ENCODE peak calls at places on chromosomes 7 and 10, in five cellular contexts. M, A, N, L and J are unnamed samples.

GRCh38 chr7:150970424-150970823 is 7.7 kb downstream of the KCNH2 start:
- DNase-seq in A (no peak), M (no peak), N (no peak), L (no peak), J (no peak)

GRCh38 chr7:13411641-13412040 is 577.8 kb downstream of the ETV1 start:
- DNase-seq in L (no peak), N (no peak), A (no peak), M (no peak), J (no peak)

GRCh38 chr7:5237286-5237685 is 45.5 kb upstream of the SLC29A4 start:
- DNase-seq in N (peak; percentile 73), M (no peak), L (peak; percentile 30), A (no peak), J (peak; percentile 20)

GRCh38 chr10:132329565-132330485 is 2.2 kb upstream of the LRRC27 start:
- DNase-seq in M (no peak), A (no peak), N (no peak), L (no peak), J (peak; percentile 66)

GRCh38 chr7:4178416-4178815 is 503.7 kb upstream of the FOXK1 start:
- DNase-seq in A (no peak), L (no peak), N (no peak), M (no peak), J (no peak)

GRCh38 chr10:97571622-97572021 is 957 bp upstream of the ANKRD2 start:
- DNase-seq in M (no peak), A (no peak), L (no peak), N (no peak), J (no peak)

GRCh38 chr7:142463401-142463850 is 205.6 kb upstream of the PRSS58 start:
- DNase-seq in M (no peak), N (no peak), L (no peak), A (no peak), J (no peak)

GRCh38 chr10:86062647-86063145 is 303.9 kb downstream of the GRID1 start:
- DNase-seq in A (no peak), N (no peak), M (no peak), L (no peak), J (no peak)

GRCh38 chr7:139749545-139749944 is 28.3 kb downstream of the HIPK2 start:
- DNase-seq in N (no peak), A (no peak), M (no peak), L (no peak), J (no peak)

GRCh38 chr7:112423987-112424386 is 26.3 kb upstream of the IFRD1 start:
- DNase-seq in A (no peak), L (no peak), N (no peak), M (no peak), J (no peak)

GRCh38 chr10:69641261-69641980 is 11.4 kb downstream of the FAM241B start:
- DNase-seq in M (no peak), A (no peak), N (no peak), L (no peak), J (no peak)

GRCh38 chr7:36109013-36109627 is 43.9 kb upstream of the EEPD1 start:
- DNase-seq in A (no peak), L (no peak), N (no peak), M (no peak), J (no peak)

GRCh38 chr10:33483124-33483794 is 148.8 kb upstream of the NRP1 start:
- DNase-seq in L (no peak), M (no peak), N (no peak), A (no peak), J (no peak)

GRCh38 chr10:44975487-44976331 is 2.9 kb downstream of the DEPP1 start:
- DNase-seq in M (no peak), A (peak; percentile 59), L (no peak), N (no peak), J (no peak)

GRCh38 chr10:126373137-126373536 is 15.1 kb downstream of the ADAM12 start:
- DNase-seq in A (no peak), L (no peak), M (no peak), N (no peak), J (no peak)

GRCh38 chr10:78875932-78876331 is 192.8 kb upstream of the ZMIZ1 start:
- DNase-seq in M (no peak), L (no peak), N (no peak), A (no peak), J (no peak)

GRCh38 chr7:111517441-111518037 is 44.8 kb downstream of the IMMP2L start:
- DNase-seq in M (no peak), L (no peak), A (no peak), N (no peak), J (no peak)

GRCh38 chr10:118300266-118300665 is 41.9 kb downstream of the FAM204A start:
- DNase-seq in M (no peak), A (no peak), N (no peak), L (no peak), J (no peak)

GRCh38 chr10:61882621-61883375 is 18.7 kb upstream of the ARID5B start:
- DNase-seq in A (no peak), N (no peak), L (no peak), M (no peak), J (peak; percentile 45)

GRCh38 chr10:23754179-23754578 is 315.3 kb downstream of the OTUD1 start:
- DNase-seq in A (no peak), M (no peak), L (no peak), N (no peak), J (no peak)

GRCh38 chr10:79046991-79047874 is 21.5 kb upstream of the ZMIZ1 start:
- DNase-seq in L (no peak), A (no peak), M (no peak), N (peak; percentile 49), J (no peak)

GRCh38 chr10:124224331-124225028 is 131.1 kb upstream of the CHST15 start:
- DNase-seq in N (no peak), M (no peak), A (no peak), L (no peak), J (peak; percentile 11)

GRCh38 chr10:110005716-110006115 is 2.1 kb upstream of the ADD3 start:
- DNase-seq in N (no peak), A (no peak), L (peak; percentile 82), M (no peak), J (peak; percentile 68)

GRCh38 chr7:121275204-121275603 is 53.6 kb upstream of the WNT16 start:
- DNase-seq in L (no peak), M (no peak), N (no peak), A (no peak), J (no peak)

GRCh38 chr10:62815373-62816111 is 624 bp downstream of the EGR2 start:
- DNase-seq in M (no peak), N (peak; percentile 54), A (no peak), L (no peak), J (no peak)

GRCh38 chr10:58157076-58157766 is 110.5 kb downstream of the IPMK start:
- DNase-seq in M (no peak), A (no peak), L (peak; percentile 96), N (no peak), J (peak; percentile 92)

GRCh38 chr7:157362729-157363128 is 25.9 kb downstream of the DNAJB6 start:
- DNase-seq in N (no peak), A (no peak), M (no peak), L (no peak), J (no peak)

GRCh38 chr10:22606164-22606614 is 108.2 kb downstream of the PIP4K2A start:
- DNase-seq in M (peak; percentile 74), N (peak; percentile 63), L (no peak), A (no peak), J (peak; percentile 35)

GRCh38 chr10:77162697-77163096 is 474.9 kb downstream of the KCNMA1 start:
- DNase-seq in A (no peak), N (no peak), M (no peak), L (no peak), J (peak; percentile 76)

GRCh38 chr10:77163670-77164348 is 473.8 kb downstream of the KCNMA1 start:
- DNase-seq in L (peak; percentile 75), A (no peak), N (no peak), M (no peak), J (peak; percentile 98)

GRCh38 chr10:77164616-77165311 is 472.8 kb downstream of the KCNMA1 start:
- DNase-seq in L (no peak), N (no peak), M (no peak), A (no peak), J (peak; percentile 65)

GRCh38 chr10:77168161-77168560 is 469.4 kb downstream of the KCNMA1 start:
- DNase-seq in L (no peak), N (no peak), A (no peak), M (no peak), J (no peak)

GRCh38 chr10:77165445-77166316 is 471.9 kb downstream of the KCNMA1 start:
- DNase-seq in M (peak; percentile 41), A (no peak), N (no peak), L (no peak), J (peak; percentile 73)
- TF ChIP-seq CTCF in M (peak; percentile 63), A (peak; percentile 82), N (peak; percentile 72), L (peak; percentile 72), J (peak; percentile 91)

GRCh38 chr7:7181519-7182155 is 707 bp upstream of the C1GALT1 start:
- DNase-seq in M (peak; percentile 71), A (no peak), N (peak; percentile 62), L (no peak), J (no peak)
- TF ChIP-seq CTCF in M (peak; percentile 34), A (no peak), N (no peak), L (no peak), J (no peak)

DNA sequence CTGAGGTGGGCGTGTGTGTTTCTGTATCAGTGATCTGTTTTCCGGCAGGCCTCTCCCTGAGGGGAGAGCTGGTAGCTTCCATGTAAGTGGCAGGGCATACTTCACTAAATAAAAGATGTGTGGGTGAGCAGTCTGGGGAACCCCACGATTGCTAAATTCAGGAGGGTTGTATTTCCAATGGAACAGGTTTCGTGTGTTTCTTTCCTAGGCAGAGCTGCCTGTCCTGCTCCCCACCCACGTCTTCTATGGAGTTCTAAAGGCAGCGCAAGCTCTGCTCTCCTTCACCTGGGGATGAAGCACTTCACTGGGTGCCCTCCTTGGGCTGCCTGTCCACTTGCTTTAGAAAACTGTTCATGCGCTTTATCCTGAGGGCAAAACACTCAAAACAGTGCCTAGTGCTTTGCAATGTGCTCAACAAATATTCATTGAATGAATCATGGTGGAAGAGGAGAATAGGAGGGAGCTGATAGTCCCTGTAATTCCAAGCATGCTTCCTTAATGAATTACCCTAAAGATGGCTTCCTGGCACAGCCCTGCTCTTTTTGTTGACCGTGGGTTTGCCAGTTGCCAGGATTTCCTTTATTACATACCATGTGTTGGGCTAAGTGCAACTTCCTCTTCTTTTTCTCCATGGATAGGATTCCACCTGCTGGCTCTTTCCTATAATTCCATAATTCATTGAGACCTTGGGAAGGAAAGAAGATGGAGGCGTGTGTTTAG is 50.6 kb upstream of the SRPK2 start:
- DNase-seq in L (peak; percentile 65), A (no peak), N (no peak), M (no peak), J (peak; percentile 96)
- TF ChIP-seq CTCF in L (no peak), A (no peak), N (no peak), M (no peak), J (peak; percentile 51)

DNA sequence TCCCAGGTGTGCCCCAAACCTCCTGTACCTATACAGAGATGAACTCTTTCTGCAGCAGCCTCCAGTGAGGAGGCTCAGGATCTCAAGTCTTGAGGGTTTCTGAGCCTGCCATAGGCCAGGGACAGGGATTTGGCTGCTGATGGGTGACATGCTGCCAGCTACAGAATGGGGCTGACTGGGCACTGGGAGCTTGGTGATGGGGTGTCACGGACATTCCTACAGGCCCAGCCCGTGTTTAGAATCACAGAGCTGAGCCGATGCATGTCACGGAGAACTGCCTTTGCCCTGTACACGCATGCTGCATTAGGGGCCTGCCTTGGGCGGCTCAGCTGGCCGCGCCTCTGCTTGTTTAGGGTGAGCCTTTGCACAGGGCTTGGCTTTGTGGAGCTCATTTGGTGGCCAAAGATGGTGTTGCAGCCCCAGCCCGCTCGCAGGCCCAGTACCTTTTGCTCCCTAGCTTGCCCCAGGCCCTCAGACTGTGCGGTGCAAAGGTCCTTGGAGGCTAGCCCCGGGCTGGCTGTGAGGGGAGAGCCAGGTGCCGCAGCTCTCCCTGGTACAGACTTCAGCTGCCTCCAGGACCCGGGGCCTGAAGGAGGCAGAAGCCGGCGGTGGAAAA is 108.4 kb upstream of the BTBD16 start:
- DNase-seq in L (no peak), N (no peak), A (no peak), M (no peak), J (no peak)
- TF ChIP-seq CTCF in L (no peak), N (no peak), A (no peak), M (no peak), J (no peak)